ENCODE peak calls at places on chromosomes 4 and X, in four cellular contexts. G, Q, J and R are unnamed samples.

GRCh38 chr4:145580906-145581305 is 38.3 kb upstream of the MMAA start:
- DNase-seq in G (no peak), Q (no peak), J (no peak), R (no peak)

GRCh38 chr4:156321203-156321602 is 367.5 kb upstream of the CTSO start:
- DNase-seq in J (no peak), G (peak; percentile 94), Q (no peak), R (no peak)

GRCh38 chrX:44874481-44875184 is 1.6 kb downstream of the KDM6A start:
- DNase-seq in G (peak; percentile 49), Q (no peak), J (peak; percentile 59), R (no peak)

GRCh38 chr4:38867478-38868054 is at the start of gene FAM114A1:
- DNase-seq in G (peak; percentile 80), J (peak; percentile 80), Q (no peak), R (peak; percentile 63)

GRCh38 chr4:129176864-129177263 is 80.9 kb downstream of the C4orf33 start:
- DNase-seq in J (no peak), G (no peak), Q (no peak), R (no peak)

GRCh38 chr4:123659759-123660158 is 263.2 kb downstream of the SPRY1 start:
- DNase-seq in J (peak; percentile 53), Q (no peak), G (no peak), R (no peak)

GRCh38 chrX:15242899-15243555 is 26.9 kb downstream of the ASB9 start:
- DNase-seq in J (peak; percentile 22), Q (no peak), G (peak; percentile 59), R (no peak)

GRCh38 chr4:99324978-99325377 is 3.8 kb upstream of the ADH1B start:
- DNase-seq in Q (no peak), J (no peak), G (peak; percentile 83), R (no peak)

GRCh38 chr4:173237152-173237551 is 68.5 kb downstream of the GALNT7 start:
- DNase-seq in Q (no peak), J (no peak), G (no peak), R (no peak)

GRCh38 chrX:13050151-13050550 is 5.7 kb upstream of the FAM9C start:
- DNase-seq in G (no peak), Q (no peak), J (no peak), R (no peak)

GRCh38 chr4:156228706-156229105 is 275.0 kb upstream of the CTSO start:
- DNase-seq in J (no peak), G (peak; percentile 11), Q (no peak), R (no peak)

GRCh38 chrX:87636533-87636932 is 118.9 kb downstream of the KLHL4 start:
- DNase-seq in G (no peak), J (no peak), Q (no peak), R (no peak)

GRCh38 chrX:72297953-72298730 is 7.6 kb downstream of the CITED1 start:
- DNase-seq in J (peak; percentile 79), Q (no peak), G (no peak), R (peak; percentile 53)

GRCh38 chr4:106444557-106444956 is 76.0 kb upstream of the GIMD1 start:
- DNase-seq in J (no peak), Q (no peak), G (no peak), R (no peak)

GRCh38 chr4:180950377-180950776 is 1292.8 kb upstream of the TENM3 start:
- DNase-seq in J (no peak), G (no peak), Q (no peak), R (no peak)

GRCh38 chr4:99572527-99573240 is 1.9 kb upstream of the MTTP start:
- DNase-seq in Q (no peak), G (peak; percentile 6), J (no peak), R (no peak)

GRCh38 chr4:90349632-90350031 is 222.4 kb downstream of the CCSER1 start:
- DNase-seq in Q (no peak), J (no peak), G (no peak), R (no peak)

GRCh38 chr4:183186803-183187202 is 87.7 kb downstream of the WWC2 start:
- DNase-seq in J (no peak), Q (no peak), G (no peak), R (no peak)

GRCh38 chr4:80926446-80926845 is 104.1 kb upstream of the BMP3 start:
- DNase-seq in Q (no peak), J (no peak), G (peak; percentile 30), R (no peak)

GRCh38 chr4:2079926-2080325 is 20.8 kb downstream of the NAT8L start:
- DNase-seq in Q (no peak), J (no peak), G (no peak), R (peak; percentile 11)

GRCh38 chrX:152817082-152817744 is 13.3 kb downstream of the CETN2 start:
- DNase-seq in G (peak; percentile 54), J (peak; percentile 24), Q (no peak), R (no peak)

GRCh38 chrX:95919605-95920004 is 765.0 kb upstream of the DIAPH2 start:
- DNase-seq in Q (no peak), J (peak; percentile 81), G (no peak), R (no peak)

GRCh38 chr4:29970626-29971025 is 749.5 kb upstream of the PCDH7 start:
- DNase-seq in J (peak; percentile 80), Q (no peak), G (no peak), R (peak; percentile 44)

GRCh38 chr4:163127621-163128020 is 39.1 kb downstream of the NAF1 start:
- DNase-seq in Q (no peak), J (no peak), G (no peak), R (no peak)

GRCh38 chr4:181835348-181835747 is 407.9 kb upstream of the TENM3 start:
- DNase-seq in Q (no peak), J (no peak), G (no peak), R (no peak)

GRCh38 chr4:182897601-182898478 is 19.3 kb downstream of the DCTD start:
- DNase-seq in G (no peak), J (no peak), Q (no peak), R (no peak)

GRCh38 chrX:83845397-83845796 is 15.5 kb upstream of the CYLC1 start:
- DNase-seq in J (peak; percentile 55), Q (no peak), G (peak; percentile 22), R (no peak)

GRCh38 chr4:20543131-20543530 is 157.1 kb upstream of the PACRGL start:
- DNase-seq in Q (no peak), G (no peak), J (no peak), R (no peak)

GRCh38 chrX:15838017-15838416 is 16.6 kb downstream of the AP1S2 start:
- DNase-seq in Q (no peak), J (peak; percentile 60), G (no peak), R (peak; percentile 43)

GRCh38 chr4:145531193-145531592 is 49.5 kb downstream of the SMAD1 start:
- DNase-seq in G (no peak), J (no peak), Q (no peak), R (no peak)

GRCh38 chrX:136528645-136529315 is 3.2 kb upstream of the VGLL1 start:
- DNase-seq in J (peak; percentile 63), G (no peak), Q (no peak), R (peak; percentile 45)

GRCh38 chrX:17511556-17511955 is 136.6 kb downstream of the NHS start:
- DNase-seq in J (no peak), G (peak; percentile 42), Q (no peak), R (no peak)

GRCh38 chr4:30191902-30192301 is 528.3 kb upstream of the PCDH7 start:
- DNase-seq in G (no peak), Q (no peak), J (no peak), R (no peak)

GRCh38 chr4:163527172-163527571 is 32.7 kb downstream of the TMA16 start:
- DNase-seq in G (no peak), J (no peak), Q (no peak), R (no peak)

GRCh38 chrX:103503163-103503852 is 16.0 kb downstream of the RAB40A start:
- DNase-seq in G (peak; percentile 33), J (no peak), Q (no peak), R (no peak)

GRCh38 chrX:39674771-39675553 is 422.8 kb downstream of the BCOR start:
- DNase-seq in Q (no peak), J (no peak), G (no peak), R (no peak)

GRCh38 chr4:82213485-82214162 is 160.2 kb downstream of the HNRNPD start:
- DNase-seq in G (no peak), Q (no peak), J (no peak), R (no peak)

GRCh38 chr4:147310312-147310711 is 170.6 kb upstream of the EDNRA start:
- DNase-seq in J (no peak), G (no peak), Q (no peak), R (no peak)
- H3K56ac ChIP-seq in J (no peak overlapping the region), G (no peak overlapping the region), Q (no peak overlapping the region), R (no peak overlapping the region)

GRCh38 chrX:94389044-94389443 is 715.0 kb downstream of the FAM133A start:
- DNase-seq in Q (no peak), G (no peak), J (no peak), R (no peak)
- H3K4me1 ChIP-seq in Q (no peaks in the 10 kb centered on the region), G (no peaks in the 10 kb centered on the region), J (no peaks in the 10 kb centered on the region), R (no peaks in the 10 kb centered on the region)

GRCh38 chr4:113881256-113881655 is 98.2 kb downstream of the ARSJ start:
- DNase-seq in G (peak; percentile 62), J (no peak), Q (no peak), R (no peak)
- H3K56ac ChIP-seq in G (no peak overlapping the region), J (no peak overlapping the region), Q (no peak overlapping the region), R (no peak overlapping the region)

DNA sequence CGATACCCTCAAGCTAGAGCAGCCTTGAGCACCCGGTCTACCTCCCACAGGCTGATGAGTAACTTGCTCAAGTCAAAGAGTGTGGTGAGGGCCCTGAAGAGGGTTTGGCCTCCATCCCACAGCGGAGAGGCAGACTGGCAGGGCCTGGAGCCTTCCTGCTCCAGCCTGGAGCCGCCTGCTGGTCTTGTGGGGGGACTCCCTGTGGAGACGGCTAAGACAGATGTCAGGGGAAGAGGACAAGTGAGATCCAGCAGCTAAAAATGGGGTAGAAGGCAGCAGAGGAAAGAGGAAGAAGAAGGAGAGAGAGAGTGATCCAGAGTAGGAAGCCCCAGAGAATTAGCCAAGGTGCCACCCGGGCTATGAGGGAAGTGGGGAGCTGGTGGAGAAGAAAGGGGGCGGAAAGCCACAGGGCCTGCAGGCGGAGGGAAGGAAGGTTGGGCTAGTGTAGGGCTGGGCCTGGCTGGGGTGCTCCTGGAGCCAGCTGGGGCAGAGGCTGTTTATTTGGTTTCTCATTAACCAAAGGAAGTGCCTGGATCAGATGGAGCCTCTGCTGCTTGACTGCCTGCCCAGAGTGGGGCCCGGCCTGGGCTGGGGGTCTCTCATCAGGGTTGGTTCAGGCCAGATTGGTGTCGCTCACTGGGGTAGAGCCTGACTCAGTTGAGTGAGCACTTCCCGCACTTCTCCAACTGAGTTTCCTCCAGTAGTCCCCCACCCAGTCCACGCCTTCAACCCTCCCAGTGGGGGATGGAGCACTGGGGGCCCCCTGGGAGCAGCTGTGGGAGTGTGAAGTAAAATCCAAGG is 14.2 kb downstream of the EFNB1 start:
- DNase-seq in G (peak; percentile 19), Q (no peak), J (no peak), R (no peak)
- H3K4me1 ChIP-seq in G (peaks cover 5% of the 10 kb centered on the region), Q (peaks cover 15% of the 10 kb centered on the region), J (peaks cover 2% of the 10 kb centered on the region), R (peaks cover 4% of the 10 kb centered on the region)

DNA sequence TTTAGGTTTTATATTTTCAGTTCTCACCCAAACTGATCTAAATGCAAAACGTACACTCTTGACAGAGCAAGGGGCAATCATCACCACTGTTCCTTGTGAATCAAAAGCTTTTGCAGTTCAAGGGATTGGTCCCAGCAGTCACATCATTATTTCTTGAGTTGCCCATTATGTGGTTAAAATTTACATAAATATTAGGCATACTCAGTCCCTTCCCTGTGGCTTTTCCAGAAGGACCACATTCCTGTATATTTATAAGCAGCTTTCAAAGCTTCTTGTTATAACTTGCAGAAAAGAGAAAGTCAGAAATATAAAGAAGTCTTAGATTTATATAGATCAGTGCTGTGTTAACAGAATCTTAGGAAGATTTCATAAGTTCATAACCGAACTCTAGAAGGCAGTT is 224.4 kb downstream of the CLCN4 start:
- DNase-seq in Q (no peak), J (no peak), G (no peak), R (no peak)
- H3K56ac ChIP-seq in Q (no peak overlapping the region), J (no peak overlapping the region), G (no peak overlapping the region), R (no peak overlapping the region)

GRCh38 chr4:54089875-54090274 is 10.1 kb upstream of the GSX2 start:
- DNase-seq in Q (no peak), J (no peak), G (no peak), R (no peak)
- H3K4me1 ChIP-seq in Q (peaks cover 21% of the 10 kb centered on the region), J (peaks cover 4% of the 10 kb centered on the region), G (peaks cover 2% of the 10 kb centered on the region), R (peaks cover 3% of the 10 kb centered on the region)

GRCh38 chr4:31351695-31352094 is 631.5 kb downstream of the PCDH7 start:
- DNase-seq in J (no peak), Q (no peak), G (no peak), R (no peak)
- H3K56ac ChIP-seq in J (no peak overlapping the region), Q (no peak overlapping the region), G (no peak overlapping the region), R (no peak overlapping the region)